ENCODE peak calls at places on chromosomes 5 and 9, in seven cellular contexts. One of them, this sample, is unnamed.
A peak's percentile ranks its signal among the peaks of the same experiment; 100 is the strongest.

GRCh38 chr5:178121450-178122276 is 8.3 kb downstream of the N4BP3 start:
- DNase-seq in ACHN: no peak
- DNase-seq in GM23338: no peak
- DNase-seq in HT-29: no peak
- DNase-seq in NCI-H510A treated with DMSO at 0.1 percent for 48 hours: no peak
- DNase-seq in fibroblast of lung: no peak
- DNase-seq in GM04503: no peak
- DNase-seq in this sample: no peak

GRCh38 chr5:124315746-124316415 is 430.6 kb downstream of the ZNF608 start:
- DNase-seq in ACHN: no peak
- DNase-seq in GM23338: no peak
- DNase-seq in HT-29: no peak
- DNase-seq in NCI-H510A treated with DMSO at 0.1 percent for 48 hours: no peak
- DNase-seq in fibroblast of lung: peak; percentile 75
- DNase-seq in GM04503: no peak
- DNase-seq in this sample: no peak

GRCh38 chr5:144187699-144188294 is 17.1 kb downstream of the KCTD16 start:
- DNase-seq in ACHN: peak; percentile 76
- DNase-seq in GM23338: no peak
- DNase-seq in HT-29: peak; percentile 35
- DNase-seq in NCI-H510A treated with DMSO at 0.1 percent for 48 hours: peak; percentile 17
- DNase-seq in fibroblast of lung: peak; percentile 99
- DNase-seq in GM04503: peak; percentile 90
- DNase-seq in this sample: peak; percentile 27

GRCh38 chr5:174176511-174176910 is 131.0 kb downstream of the NSG2 start:
- DNase-seq in ACHN: no peak
- DNase-seq in GM23338: no peak
- DNase-seq in HT-29: no peak
- DNase-seq in NCI-H510A treated with DMSO at 0.1 percent for 48 hours: no peak
- DNase-seq in fibroblast of lung: no peak
- DNase-seq in GM04503: no peak
- DNase-seq in this sample: no peak

GRCh38 chr9:98998441-98999151 is 54.9 kb downstream of the COL15A1 start:
- DNase-seq in ACHN: peak; percentile 48
- DNase-seq in GM23338: peak; percentile 82
- DNase-seq in HT-29: peak; percentile 81
- DNase-seq in NCI-H510A treated with DMSO at 0.1 percent for 48 hours: peak; percentile 5
- DNase-seq in fibroblast of lung: peak; percentile 32
- DNase-seq in GM04503: no peak
- DNase-seq in this sample: peak; percentile 20

GRCh38 chr9:35691325-35691631 is 1.6 kb upstream of the TPM2 start:
- DNase-seq in ACHN: no peak
- DNase-seq in GM23338: peak; percentile 60
- DNase-seq in HT-29: no peak
- DNase-seq in NCI-H510A treated with DMSO at 0.1 percent for 48 hours: no peak
- DNase-seq in fibroblast of lung: no peak
- DNase-seq in GM04503: no peak
- DNase-seq in this sample: no peak

GRCh38 chr5:164540174-164540573 is 1034.8 kb downstream of the MAT2B start:
- DNase-seq in ACHN: no peak
- DNase-seq in GM23338: no peak
- DNase-seq in HT-29: no peak
- DNase-seq in NCI-H510A treated with DMSO at 0.1 percent for 48 hours: no peak
- DNase-seq in fibroblast of lung: no peak
- DNase-seq in GM04503: no peak
- DNase-seq in this sample: no peak

GRCh38 chr5:156329197-156329611 is 2.2 kb downstream of the SGCD start:
- DNase-seq in ACHN: no peak
- DNase-seq in GM23338: no peak
- DNase-seq in HT-29: no peak
- DNase-seq in NCI-H510A treated with DMSO at 0.1 percent for 48 hours: no peak
- DNase-seq in fibroblast of lung: no peak
- DNase-seq in GM04503: no peak
- DNase-seq in this sample: no peak

This sample was measured in HepG2.